ENCODE peak calls at places on chromosomes 11 and 22, in six cellular contexts. R is activated naive CD4-positive, alpha-beta T cell; A is NCI-H2171 treated with DMSO at 0.1 percent for 48 hours; F is B cell; J is progenitor cell of endocrine pancreas; H is PC-3. C is an unnamed sample.

GRCh38 chr22:39871008-39871798 is 22.4 kb downstream of the ENTHD1 start:
- DNase-seq in R (no peak), A (no peak), F (no peak), J (no peak), H (no peak), C (no peak)

GRCh38 chr11:11555228-11555627 is 66.6 kb downstream of the GALNT18 start:
- DNase-seq in R (no peak), A (peak; percentile 81), F (no peak), J (no peak), H (no peak), C (peak; percentile 80)

GRCh38 chr11:83464181-83464580 is 178.0 kb upstream of the CCDC90B start:
- DNase-seq in R (no peak), A (peak; percentile 89), F (no peak), J (no peak), H (no peak), C (peak; percentile 57)

GRCh38 chr11:77198440-77198849 is 70.4 kb downstream of the MYO7A start:
- DNase-seq in R (no peak), A (no peak), F (no peak), J (no peak), H (peak; percentile 43), C (peak; percentile 62)

GRCh38 chr11:75577198-75577597 is 15.1 kb downstream of the SERPINH1 start:
- DNase-seq in R (peak; percentile 58), A (no peak), F (no peak), J (no peak), H (peak; percentile 68), C (peak; percentile 51)

GRCh38 chr11:17683378-17684161 is 35.8 kb upstream of the MYOD1 start:
- DNase-seq in R (no peak), A (no peak), F (no peak), J (no peak), H (peak; percentile 80), C (peak; percentile 46)

GRCh38 chr11:17798253-17798652 is 63.7 kb downstream of the KCNC1 start:
- DNase-seq in R (no peak), A (no peak), F (no peak), J (no peak), H (no peak), C (no peak)

GRCh38 chr11:122019908-122020694 is 95.9 kb downstream of the BLID start:
- DNase-seq in R (no peak), A (no peak), F (no peak), J (no peak), H (no peak), C (no peak)

GRCh38 chr22:22242488-22242887 is 2.1 kb upstream of the VPREB1 start:
- DNase-seq in R (no peak), A (no peak), F (no peak), J (no peak), H (no peak), C (no peak)

GRCh38 chr11:35619030-35619753 is 932 bp downstream of the FJX1 start:
- DNase-seq in R (no peak), A (peak; percentile 80), F (no peak), J (peak; percentile 43), H (peak; percentile 45), C (peak; percentile 64)

GRCh38 chr11:94424662-94425061 is 23.4 kb upstream of the GPR83 start:
- DNase-seq in R (no peak), A (no peak), F (no peak), J (no peak), H (peak; percentile 71), C (no peak)

GRCh38 chr11:1557904-1558831 is 13.9 kb downstream of the DUSP8 start:
- DNase-seq in R (no peak), A (no peak), F (peak; percentile 58), J (no peak), H (peak; percentile 85), C (no peak)

GRCh38 chr11:85628771-85629341 is 463 bp downstream of the TMEM126B start:
- DNase-seq in R (no peak), A (no peak), F (no peak), J (no peak), H (no peak), C (no peak)

GRCh38 chr11:19060629-19061028 is at the start of gene MRGPRX2:
- DNase-seq in R (no peak), A (no peak), F (no peak), J (no peak), H (no peak), C (no peak)

GRCh38 chr11:45527898-45528297 is 137.5 kb downstream of the CHST1 start:
- DNase-seq in R (no peak), A (no peak), F (no peak), J (no peak), H (no peak), C (no peak)

GRCh38 chr22:37972527-37972926 is 11.8 kb downstream of the SOX10 start:
- DNase-seq in R (no peak), A (peak; percentile 90), F (peak; percentile 21), J (no peak), H (no peak), C (peak; percentile 51)

GRCh38 chr22:46001426-46002106 is 24.6 kb upstream of the WNT7B start:
- DNase-seq in R (no peak), A (no peak), F (no peak), J (no peak), H (no peak), C (no peak)

GRCh38 chr22:46604306-46604690 is 15.9 kb upstream of the GRAMD4 start:
- DNase-seq in R (no peak), A (no peak), F (no peak), J (no peak), H (no peak), C (no peak)

GRCh38 chr11:127624455-127624854 is 623.9 kb upstream of the KIRREL3 start:
- DNase-seq in R (no peak), A (no peak), F (no peak), J (no peak), H (no peak), C (no peak)

GRCh38 chr22:20156611-20157415 is 6.0 kb upstream of the CCDC188 start:
- DNase-seq in R (peak; percentile 88), A (peak; percentile 76), F (peak; percentile 94), J (peak; percentile 92), H (peak; percentile 82), C (peak; percentile 86)

GRCh38 chr11:73262851-73263495 is 9.2 kb upstream of the P2RY6 start:
- DNase-seq in R (no peak), A (no peak), F (no peak), J (no peak), H (peak; percentile 66), C (no peak)

GRCh38 chr11:128835741-128836410 is 31.2 kb downstream of the KCNJ1 start:
- DNase-seq in R (no peak), A (no peak), F (no peak), J (no peak), H (no peak), C (no peak)

GRCh38 chr11:112949781-112950575 is 11.2 kb upstream of the NCAM1 start:
- DNase-seq in R (no peak), A (no peak), F (no peak), J (no peak), H (no peak), C (no peak)

GRCh38 chr11:32391479-32391878 is 43.9 kb downstream of the WT1 start:
- DNase-seq in R (no peak), A (no peak), F (no peak), J (no peak), H (no peak), C (no peak)

GRCh38 chr11:125514336-125515101 is 18.5 kb upstream of the FEZ1 start:
- DNase-seq in R (no peak), A (no peak), F (no peak), J (no peak), H (peak; percentile 65), C (no peak)

GRCh38 chr22:39592104-39593060 is 21.8 kb downstream of the CACNA1I start:
- DNase-seq in R (no peak), A (peak; percentile 42), F (no peak), J (no peak), H (peak; percentile 76), C (peak; percentile 74)

GRCh38 chr11:35615911-35616900 is 2.1 kb upstream of the FJX1 start:
- DNase-seq in R (no peak), A (peak; percentile 96), F (peak; percentile 67), J (no peak), H (peak; percentile 69), C (peak; percentile 90)

GRCh38 chr22:23800297-23801237 is 13.8 kb downstream of the SMARCB1 start:
- DNase-seq in R (no peak), A (no peak), F (peak; percentile 66), J (no peak), H (no peak), C (no peak)

GRCh38 chr22:30325065-30325720 is 1.5 kb downstream of the TBC1D10A start:
- DNase-seq in R (no peak), A (no peak), F (no peak), J (no peak), H (peak; percentile 67), C (peak; percentile 93)

GRCh38 chr22:48181168-48181955 is 1418.9 kb downstream of the TBC1D22A start:
- DNase-seq in R (no peak), A (no peak), F (no peak), J (no peak), H (no peak), C (no peak)

GRCh38 chr11:12876988-12877387 is 132.1 kb upstream of the RASSF10 start:
- DNase-seq in R (no peak), A (no peak), F (no peak), J (no peak), H (no peak), C (no peak)

GRCh38 chr11:25927391-25927790 is 404.5 kb upstream of the ANO3 start:
- DNase-seq in R (no peak), A (no peak), F (no peak), J (no peak), H (no peak), C (peak; percentile 65)

GRCh38 chr11:95695181-95695580 is 94.4 kb downstream of the FAM76B start:
- DNase-seq in R (no peak), A (no peak), F (no peak), J (no peak), H (no peak), C (no peak)

C was measured in NCI-H82.